ENCODE peak calls at places on chromosomes 2 and 18, in seven cellular contexts. Y is GM13976, M is foreskin fibroblast, W is breast epithelium, V is lower leg skin, E is OCI-LY7, A is RWPE2. F is an unnamed sample.

GRCh38 chr2:168700615-168701245 is 101.7 kb upstream of the NOSTRIN start:
- DNase-seq in Y (no peak), W (no peak), V (no peak), A (no peak), E (no peak), M (peak; percentile 74), F (no peak)

GRCh38 chr2:181176540-181176939 is 196.1 kb downstream of the UBE2E3 start:
- DNase-seq in E (no peak), V (no peak), A (no peak), W (no peak), M (peak; percentile 9), Y (no peak), F (no peak)

GRCh38 chr2:219949053-219949452 is 321.6 kb downstream of the SLC4A3 start:
- DNase-seq in M (no peak), A (no peak), E (no peak), W (no peak), Y (no peak), V (no peak), F (no peak)

GRCh38 chr2:145957929-145958328 is 1438.0 kb upstream of the ZEB2 start:
- DNase-seq in V (no peak), W (no peak), Y (no peak), M (peak; percentile 41), E (no peak), A (no peak), F (no peak)

GRCh38 chr2:124296470-124296869 is 271.4 kb downstream of the CNTNAP5 start:
- DNase-seq in V (no peak), A (no peak), W (no peak), M (no peak), Y (no peak), E (no peak), F (no peak)

GRCh38 chr2:105782123-105782522 is 37.4 kb downstream of the NCK2 start:
- DNase-seq in A (no peak), W (no peak), Y (no peak), M (no peak), E (no peak), V (no peak), F (no peak)

GRCh38 chr18:5296706-5297320 is 1.3 kb upstream of the ZBTB14 start:
- DNase-seq in V (peak; percentile 80), E (peak; percentile 35), M (peak; percentile 93), A (peak; percentile 83), W (peak; percentile 82), Y (peak; percentile 58), F (peak; percentile 96)

GRCh38 chr18:27017901-27018500 is 152.5 kb upstream of the AQP4 start:
- DNase-seq in W (no peak), M (peak; percentile 4), E (peak; percentile 13), Y (peak; percentile 21), A (no peak), V (no peak), F (no peak)

GRCh38 chr2:171149986-171150693 is 10.6 kb downstream of the TLK1 start:
- DNase-seq in M (no peak), E (no peak), W (no peak), Y (no peak), V (no peak), A (no peak), F (no peak)

GRCh38 chr2:153222231-153223165 is 256.1 kb downstream of the RPRM start:
- DNase-seq in E (no peak), Y (no peak), V (no peak), W (no peak), M (no peak), A (peak; percentile 35), F (peak; percentile 82)

GRCh38 chr2:46039543-46040303 is 257.5 kb upstream of the EPAS1 start:
- DNase-seq in A (no peak), M (no peak), E (no peak), V (no peak), Y (no peak), W (no peak), F (no peak)

GRCh38 chr2:105403241-105403784 is 4.5 kb upstream of the FHL2 start:
- DNase-seq in W (no peak), Y (no peak), A (no peak), V (no peak), M (no peak), E (no peak), F (no peak)

GRCh38 chr2:149989447-149990063 is 402.0 kb upstream of the MMADHC start:
- DNase-seq in W (no peak), E (no peak), M (peak; percentile 60), V (no peak), Y (no peak), A (no peak), F (no peak)

GRCh38 chr2:96762529-96763253 is 2.0 kb downstream of the CNNM4 start:
- DNase-seq in V (no peak), M (peak; percentile 55), E (peak; percentile 50), W (no peak), Y (no peak), A (no peak), F (no peak)

GRCh38 chr2:30235008-30235655 is 3.8 kb downstream of the LBH start:
- DNase-seq in Y (no peak), E (no peak), V (no peak), M (no peak), W (no peak), A (no peak), F (no peak)

GRCh38 chr18:79529991-79530390 is 134.3 kb downstream of the NFATC1 start:
- DNase-seq in A (peak; percentile 39), V (no peak), Y (no peak), M (no peak), E (no peak), W (no peak), F (peak; percentile 68)

GRCh38 chr2:235679471-235679870 is 185.6 kb downstream of the AGAP1 start:
- DNase-seq in Y (no peak), E (no peak), W (no peak), A (no peak), M (no peak), V (no peak), F (no peak)

GRCh38 chr2:79876430-79876829 is 363.6 kb downstream of the CTNNA2 start:
- DNase-seq in W (no peak), M (no peak), E (peak; percentile 5), A (no peak), Y (peak; percentile 23), V (no peak), F (no peak)
- TF ChIP-seq CTCF in W (no peak), M (peak; percentile 45), E (peak; percentile 60), A (peak; percentile 58), Y (no peak), V (no peak), F (peak; percentile 77)

DNA sequence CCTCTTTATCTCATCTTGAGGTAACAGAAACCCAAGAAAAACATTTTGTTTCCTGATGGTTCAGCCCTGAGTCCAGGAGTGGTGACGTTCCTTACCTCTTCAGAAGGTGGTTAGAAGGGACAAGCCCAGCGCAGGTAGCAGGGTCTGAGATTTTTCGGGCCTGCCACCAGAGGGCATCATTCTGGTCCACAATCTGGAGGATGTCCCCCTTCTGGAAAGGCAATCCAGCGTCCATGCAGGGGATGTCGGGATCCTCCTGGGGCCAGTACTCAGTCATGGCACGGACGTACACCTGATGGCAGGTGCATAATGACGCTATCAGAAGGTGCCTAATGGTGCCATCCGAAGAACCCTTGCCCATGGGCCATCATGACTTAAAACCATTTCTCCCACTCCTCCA is 17.7 kb downstream of the MPP4 start:
- DNase-seq in A (no peak), W (no peak), Y (peak; percentile 42), V (no peak), E (peak; percentile 26), M (peak; percentile 15), F (no peak)
- TF ChIP-seq CTCF in A (peak; percentile 41), W (no peak), Y (peak; percentile 44), V (no peak), E (peak; percentile 81), M (no peak), F (peak; percentile 62)

GRCh38 chr2:27408601-27409320 is 630 bp downstream of the PPM1G start:
- DNase-seq in M (peak; percentile 34), W (no peak), Y (peak; percentile 50), A (peak; percentile 62), E (peak; percentile 41), V (peak; percentile 21), F (no peak)

GRCh38 chr2:27412419-27413152 is 3.2 kb upstream of the PPM1G start:
- DNase-seq in A (no peak), Y (no peak), W (no peak), M (no peak), V (no peak), E (no peak), F (no peak)

GRCh38 chr2:27407798-27408491 is 1.4 kb downstream of the PPM1G start:
- DNase-seq in W (no peak), A (no peak), V (no peak), Y (peak; percentile 31), M (peak; percentile 71), E (peak; percentile 77), F (no peak)

GRCh38 chr2:27409321-27410073 is at the start of gene PPM1G:
- DNase-seq in Y (peak; percentile 99), M (peak; percentile 98), V (peak; percentile 92), E (peak; percentile 97), A (peak; percentile 92), W (peak; percentile 97), F (peak; percentile 98)
- TF ChIP-seq CTCF in Y (no peak), M (no peak), V (no peak), E (no peak), A (no peak), W (no peak), F (no peak)

GRCh38 chr18:12989397-12990127 is 1.6 kb upstream of the CEP192 start:
- DNase-seq in A (no peak), V (no peak), W (no peak), M (peak; percentile 21), E (no peak), Y (no peak), F (no peak)

GRCh38 chr18:12990128-12990485 is 1.1 kb upstream of the CEP192 start:
- DNase-seq in E (no peak), Y (no peak), W (no peak), V (no peak), M (no peak), A (no peak), F (no peak)

GRCh38 chr18:12991839-12992216 is 666 bp downstream of the CEP192 start:
- DNase-seq in A (no peak), M (no peak), W (no peak), Y (no peak), E (no peak), V (no peak), F (no peak)

GRCh38 chr18:12990662-12990976 is 543 bp upstream of the CEP192 start:
- DNase-seq in V (no peak), A (no peak), E (no peak), Y (no peak), M (no peak), W (no peak), F (no peak)

DNA sequence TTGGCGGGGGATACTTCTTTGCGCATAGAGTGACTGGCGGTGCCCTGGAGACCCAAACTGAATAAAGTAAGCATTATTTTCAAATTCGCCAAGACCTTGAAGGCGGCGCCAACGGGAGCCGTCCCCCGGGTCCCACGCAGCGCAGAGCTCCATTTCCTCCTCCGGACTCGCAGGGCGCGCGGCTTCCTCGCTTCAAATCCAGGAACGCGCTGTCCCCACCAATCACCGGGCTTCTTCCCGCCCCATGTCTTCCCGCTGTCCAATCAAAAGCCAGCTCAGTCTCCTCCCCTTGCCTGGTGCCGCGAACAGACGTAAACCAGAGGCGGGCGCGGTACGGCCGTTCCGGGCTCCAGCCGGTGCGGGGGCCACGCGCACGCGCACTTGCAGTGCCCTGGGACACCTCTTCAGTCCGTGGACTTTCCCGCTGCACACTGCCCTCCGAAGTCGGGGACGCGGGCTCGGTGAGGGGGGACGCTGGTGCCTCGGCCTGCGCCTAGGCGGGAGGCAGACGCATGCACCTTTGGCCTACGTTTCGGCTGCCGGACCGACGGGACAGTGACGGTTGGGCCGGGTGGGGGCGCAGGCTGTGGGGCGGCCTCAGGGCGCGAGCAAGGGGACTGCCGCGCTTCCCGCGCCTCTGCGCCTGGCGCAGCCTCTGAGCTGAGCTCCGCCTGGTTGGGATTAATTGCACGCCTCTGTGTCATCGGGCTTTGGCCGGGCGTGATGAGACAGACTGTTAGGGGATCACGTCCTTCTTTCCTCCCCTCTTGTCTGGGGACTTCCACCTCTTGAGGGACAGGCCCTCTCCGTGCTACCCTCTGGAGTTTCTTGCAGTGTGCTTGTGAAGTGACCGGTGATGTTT is at the start of gene CEP192:
- DNase-seq in Y (peak; percentile 97), M (peak; percentile 99), V (peak; percentile 97), W (peak; percentile 97), E (peak; percentile 98), A (peak; percentile 96), F (peak; percentile 99)
- TF ChIP-seq CTCF in Y (peak; percentile 14), M (no peak), V (peak; percentile 29), W (no peak), E (peak; percentile 44), A (peak; percentile 14), F (peak; percentile 59)

F was measured in chondrocyte.